ENCODE peak calls at places on chromosome 12, in nine cellular contexts. One of them, this sample, is unnamed.

GRCh38 chr12:38761111-38761510 is 144.3 kb downstream of the CPNE8 start:
- DNase-seq in A549: no peak
- DNase-seq in astrocyte of the spinal cord: no peak
- DNase-seq in heart left ventricle: no peak
- DNase-seq in osteoblast: no peak
- DNase-seq in colonic mucosa: no peak
- DNase-seq in OCI-LY7: no peak
- DNase-seq in bronchial epithelial cell: peak
- DNase-seq in Caco-2: no peak
- DNase-seq in this sample: no peak

GRCh38 chr12:111304642-111305071 is 64.2 kb downstream of the PHETA1 start:
- DNase-seq in A549: peak
- DNase-seq in astrocyte of the spinal cord: peak
- DNase-seq in heart left ventricle: no peak
- DNase-seq in osteoblast: peak
- DNase-seq in colonic mucosa: no peak
- DNase-seq in OCI-LY7: peak
- DNase-seq in bronchial epithelial cell: no peak
- DNase-seq in Caco-2: no peak
- DNase-seq in this sample: no peak

GRCh38 chr12:5309654-5310053 is 122.3 kb upstream of the NTF3 start:
- DNase-seq in A549: no peak
- DNase-seq in astrocyte of the spinal cord: no peak
- DNase-seq in heart left ventricle: no peak
- DNase-seq in osteoblast: no peak
- DNase-seq in colonic mucosa: no peak
- DNase-seq in OCI-LY7: no peak
- DNase-seq in bronchial epithelial cell: no peak
- DNase-seq in Caco-2: no peak
- DNase-seq in this sample: no peak

GRCh38 chr12:32671930-32672785 is 6.9 kb upstream of the DNM1L start:
- DNase-seq in A549: peak
- DNase-seq in astrocyte of the spinal cord: peak
- DNase-seq in heart left ventricle: peak
- DNase-seq in osteoblast: peak
- DNase-seq in colonic mucosa: peak
- DNase-seq in OCI-LY7: peak
- DNase-seq in bronchial epithelial cell: peak
- DNase-seq in Caco-2: peak
- DNase-seq in this sample: peak

GRCh38 chr12:118164798-118165486 is 29.0 kb downstream of the PEBP1 start:
- DNase-seq in A549: peak
- DNase-seq in astrocyte of the spinal cord: peak
- DNase-seq in heart left ventricle: peak
- DNase-seq in osteoblast: peak
- DNase-seq in colonic mucosa: no peak
- DNase-seq in OCI-LY7: peak
- DNase-seq in bronchial epithelial cell: peak
- DNase-seq in Caco-2: no peak
- DNase-seq in this sample: peak

GRCh38 chr12:69101505-69101904 is 137.9 kb upstream of the CPSF6 start:
- DNase-seq in A549: peak
- DNase-seq in astrocyte of the spinal cord: peak
- DNase-seq in heart left ventricle: no peak
- DNase-seq in osteoblast: no peak
- DNase-seq in colonic mucosa: no peak
- DNase-seq in OCI-LY7: no peak
- DNase-seq in bronchial epithelial cell: no peak
- DNase-seq in Caco-2: no peak
- DNase-seq in this sample: peak

GRCh38 chr12:77062846-77063461 is 2.4 kb downstream of the E2F7 start:
- DNase-seq in A549: no peak
- DNase-seq in astrocyte of the spinal cord: peak
- DNase-seq in heart left ventricle: peak
- DNase-seq in osteoblast: peak
- DNase-seq in colonic mucosa: no peak
- DNase-seq in OCI-LY7: no peak
- DNase-seq in bronchial epithelial cell: peak
- DNase-seq in Caco-2: no peak
- DNase-seq in this sample: peak

GRCh38 chr12:17139926-17140325 is 534.0 kb upstream of the LMO3 start:
- DNase-seq in A549: no peak
- DNase-seq in astrocyte of the spinal cord: no peak
- DNase-seq in heart left ventricle: no peak
- DNase-seq in osteoblast: no peak
- DNase-seq in colonic mucosa: no peak
- DNase-seq in OCI-LY7: no peak
- DNase-seq in bronchial epithelial cell: no peak
- DNase-seq in Caco-2: peak
- DNase-seq in this sample: no peak

GRCh38 chr12:70645494-70646317 is 8.5 kb upstream of the PTPRB start:
- DNase-seq in A549: peak
- DNase-seq in astrocyte of the spinal cord: peak
- DNase-seq in heart left ventricle: peak
- DNase-seq in osteoblast: no peak
- DNase-seq in colonic mucosa: peak
- DNase-seq in OCI-LY7: no peak
- DNase-seq in bronchial epithelial cell: peak
- DNase-seq in Caco-2: peak
- DNase-seq in this sample: peak

GRCh38 chr12:78721906-78722305 is 142.7 kb upstream of the SYT1 start:
- DNase-seq in A549: no peak
- DNase-seq in astrocyte of the spinal cord: no peak
- DNase-seq in heart left ventricle: no peak
- DNase-seq in osteoblast: no peak
- DNase-seq in colonic mucosa: no peak
- DNase-seq in OCI-LY7: no peak
- DNase-seq in bronchial epithelial cell: no peak
- DNase-seq in Caco-2: no peak
- DNase-seq in this sample: no peak

GRCh38 chr12:112961074-112961473 is 17.2 kb upstream of the OAS2 start:
- DNase-seq in A549: no peak
- DNase-seq in astrocyte of the spinal cord: no peak
- DNase-seq in heart left ventricle: no peak
- DNase-seq in osteoblast: no peak
- DNase-seq in colonic mucosa: no peak
- DNase-seq in OCI-LY7: peak
- DNase-seq in bronchial epithelial cell: no peak
- DNase-seq in Caco-2: no peak
- DNase-seq in this sample: no peak

GRCh38 chr12:77032406-77032805 is 33.0 kb downstream of the E2F7 start:
- DNase-seq in A549: no peak
- DNase-seq in astrocyte of the spinal cord: peak
- DNase-seq in heart left ventricle: no peak
- DNase-seq in osteoblast: peak
- DNase-seq in colonic mucosa: no peak
- DNase-seq in OCI-LY7: no peak
- DNase-seq in bronchial epithelial cell: peak
- DNase-seq in Caco-2: no peak
- DNase-seq in this sample: peak

GRCh38 chr12:3170423-3171194 is 93.4 kb downstream of the TSPAN9 start:
- DNase-seq in A549: peak
- DNase-seq in astrocyte of the spinal cord: peak
- DNase-seq in heart left ventricle: no peak
- DNase-seq in osteoblast: peak
- DNase-seq in colonic mucosa: no peak
- DNase-seq in OCI-LY7: no peak
- DNase-seq in bronchial epithelial cell: peak
- DNase-seq in Caco-2: no peak
- DNase-seq in this sample: peak

GRCh38 chr12:96248532-96248931 is 54.4 kb downstream of the ELK3 start:
- DNase-seq in A549: no peak
- DNase-seq in astrocyte of the spinal cord: no peak
- DNase-seq in heart left ventricle: no peak
- DNase-seq in osteoblast: no peak
- DNase-seq in colonic mucosa: no peak
- DNase-seq in OCI-LY7: no peak
- DNase-seq in bronchial epithelial cell: no peak
- DNase-seq in Caco-2: no peak
- DNase-seq in this sample: no peak

GRCh38 chr12:52371716-52372115 is 4.4 kb upstream of the KRT85 start:
- DNase-seq in A549: no peak
- DNase-seq in astrocyte of the spinal cord: no peak
- DNase-seq in heart left ventricle: no peak
- DNase-seq in osteoblast: peak
- DNase-seq in colonic mucosa: no peak
- DNase-seq in OCI-LY7: no peak
- DNase-seq in bronchial epithelial cell: no peak
- DNase-seq in Caco-2: no peak
- DNase-seq in this sample: no peak

GRCh38 chr12:52370906-52371608 is 3.8 kb upstream of the KRT85 start:
- DNase-seq in A549: no peak
- DNase-seq in astrocyte of the spinal cord: no peak
- DNase-seq in heart left ventricle: peak
- DNase-seq in osteoblast: peak
- DNase-seq in colonic mucosa: peak
- DNase-seq in OCI-LY7: no peak
- DNase-seq in bronchial epithelial cell: no peak
- DNase-seq in Caco-2: no peak
- DNase-seq in this sample: peak

GRCh38 chr12:52369809-52370208 is 2.5 kb upstream of the KRT85 start:
- DNase-seq in A549: no peak
- DNase-seq in astrocyte of the spinal cord: no peak
- DNase-seq in heart left ventricle: no peak
- DNase-seq in osteoblast: peak
- DNase-seq in colonic mucosa: no peak
- DNase-seq in OCI-LY7: no peak
- DNase-seq in bronchial epithelial cell: no peak
- DNase-seq in Caco-2: no peak
- DNase-seq in this sample: no peak

GRCh38 chr12:52369220-52369619 is 1.9 kb upstream of the KRT85 start:
- DNase-seq in A549: no peak
- DNase-seq in astrocyte of the spinal cord: no peak
- DNase-seq in heart left ventricle: no peak
- DNase-seq in osteoblast: peak
- DNase-seq in colonic mucosa: no peak
- DNase-seq in OCI-LY7: no peak
- DNase-seq in bronchial epithelial cell: no peak
- DNase-seq in Caco-2: no peak
- DNase-seq in this sample: no peak

DNA sequence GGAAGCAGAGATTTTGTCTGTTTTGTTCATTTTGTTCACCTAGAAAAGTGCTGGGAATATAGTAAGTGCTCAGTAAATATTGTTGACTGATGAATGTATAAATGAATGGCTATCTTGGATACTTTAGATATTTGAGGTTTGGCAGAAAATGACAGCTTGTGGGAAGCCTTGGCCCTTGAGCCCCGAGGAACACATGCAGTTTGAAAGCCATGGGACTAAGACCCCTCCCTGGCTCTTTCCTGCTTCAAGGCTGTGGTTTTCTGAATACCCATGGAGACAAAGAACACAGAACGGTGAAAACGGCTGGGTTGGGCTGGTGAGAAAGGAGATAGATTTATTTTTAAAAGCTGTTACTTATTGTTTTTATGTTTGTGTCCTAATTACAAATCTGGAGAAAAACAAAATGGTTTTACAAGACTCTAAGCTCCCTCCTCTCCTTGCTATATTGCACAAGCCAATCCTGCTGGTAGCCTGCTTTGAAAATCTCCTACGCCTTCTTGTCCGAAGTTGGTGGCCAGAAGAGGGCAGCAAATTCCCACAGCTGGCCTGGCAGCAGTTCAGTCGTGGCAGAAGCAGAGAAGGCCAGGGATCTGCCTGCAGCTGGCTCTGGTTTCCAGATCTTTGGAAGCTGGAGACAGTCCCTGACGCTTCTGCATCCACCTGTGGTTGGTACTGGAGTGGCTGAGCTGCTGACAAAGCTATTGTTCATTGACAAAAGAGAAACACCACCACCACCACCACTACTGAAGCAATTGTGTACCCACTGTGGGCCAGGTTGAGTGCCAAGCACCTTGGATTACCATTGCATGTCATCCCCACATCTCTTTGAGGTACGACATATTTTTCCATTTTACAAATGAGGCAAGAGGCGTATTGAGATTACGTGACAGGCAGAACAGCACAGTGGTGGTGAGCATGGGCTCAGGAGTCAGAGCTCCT is 5.2 kb upstream of the KRT85 start:
- DNase-seq in A549: peak
- DNase-seq in astrocyte of the spinal cord: peak
- DNase-seq in heart left ventricle: peak
- DNase-seq in osteoblast: peak
- DNase-seq in colonic mucosa: peak
- DNase-seq in OCI-LY7: peak
- DNase-seq in bronchial epithelial cell: peak
- DNase-seq in Caco-2: peak
- DNase-seq in this sample: peak
- TF ChIP-seq CTCF in A549: peak
- TF ChIP-seq CTCF in astrocyte of the spinal cord: peak
- TF ChIP-seq CTCF in heart left ventricle: peak
- TF ChIP-seq CTCF in osteoblast: peak
- TF ChIP-seq CTCF in colonic mucosa: peak
- TF ChIP-seq CTCF in OCI-LY7: peak
- TF ChIP-seq CTCF in bronchial epithelial cell: peak
- TF ChIP-seq CTCF in Caco-2: peak
- TF ChIP-seq CTCF in this sample: peak

GRCh38 chr12:12405882-12406281 is 49.0 kb downstream of the BORCS5 start:
- DNase-seq in A549: peak
- DNase-seq in astrocyte of the spinal cord: no peak
- DNase-seq in heart left ventricle: no peak
- DNase-seq in osteoblast: no peak
- DNase-seq in colonic mucosa: peak
- DNase-seq in OCI-LY7: no peak
- DNase-seq in bronchial epithelial cell: no peak
- DNase-seq in Caco-2: peak
- DNase-seq in this sample: no peak
- H3K4me3 ChIP-seq in A549: no peak
- H3K4me3 ChIP-seq in astrocyte of the spinal cord: no peak
- H3K4me3 ChIP-seq in heart left ventricle: no peak
- H3K4me3 ChIP-seq in osteoblast: no peak
- H3K4me3 ChIP-seq in colonic mucosa: no peak
- H3K4me3 ChIP-seq in OCI-LY7: no peak
- H3K4me3 ChIP-seq in bronchial epithelial cell: no peak
- H3K4me3 ChIP-seq in Caco-2: no peak
- H3K4me3 ChIP-seq in this sample: no peak

GRCh38 chr12:109449845-109450532 is 27.1 kb downstream of the KCTD10 start:
- DNase-seq in A549: peak
- DNase-seq in astrocyte of the spinal cord: no peak
- DNase-seq in heart left ventricle: no peak
- DNase-seq in osteoblast: peak
- DNase-seq in colonic mucosa: peak
- DNase-seq in OCI-LY7: no peak
- DNase-seq in bronchial epithelial cell: no peak
- DNase-seq in Caco-2: no peak
- DNase-seq in this sample: no peak
- TF ChIP-seq CTCF in A549: peak
- TF ChIP-seq CTCF in astrocyte of the spinal cord: peak
- TF ChIP-seq CTCF in heart left ventricle: no peak
- TF ChIP-seq CTCF in osteoblast: no peak
- TF ChIP-seq CTCF in colonic mucosa: no peak
- TF ChIP-seq CTCF in OCI-LY7: peak
- TF ChIP-seq CTCF in bronchial epithelial cell: no peak
- TF ChIP-seq CTCF in Caco-2: no peak
- TF ChIP-seq CTCF in this sample: peak

GRCh38 chr12:51821423-51822260 is 26.9 kb downstream of the FIGNL2 start:
- DNase-seq in A549: no peak
- DNase-seq in astrocyte of the spinal cord: no peak
- DNase-seq in heart left ventricle: no peak
- DNase-seq in osteoblast: peak
- DNase-seq in colonic mucosa: no peak
- DNase-seq in OCI-LY7: no peak
- DNase-seq in bronchial epithelial cell: no peak
- DNase-seq in Caco-2: no peak
- DNase-seq in this sample: no peak
- H3K4me3 ChIP-seq in A549: peak
- H3K4me3 ChIP-seq in astrocyte of the spinal cord: peak
- H3K4me3 ChIP-seq in heart left ventricle: peak
- H3K4me3 ChIP-seq in osteoblast: peak
- H3K4me3 ChIP-seq in colonic mucosa: peak
- H3K4me3 ChIP-seq in OCI-LY7: no peak
- H3K4me3 ChIP-seq in bronchial epithelial cell: peak
- H3K4me3 ChIP-seq in Caco-2: no peak
- H3K4me3 ChIP-seq in this sample: peak

GRCh38 chr12:107317751-107318553 is 224.6 kb upstream of the CRY1 start:
- DNase-seq in A549: peak
- DNase-seq in astrocyte of the spinal cord: peak
- DNase-seq in heart left ventricle: peak
- DNase-seq in osteoblast: peak
- DNase-seq in colonic mucosa: peak
- DNase-seq in OCI-LY7: no peak
- DNase-seq in bronchial epithelial cell: peak
- DNase-seq in Caco-2: peak
- DNase-seq in this sample: peak
- TF ChIP-seq CTCF in A549: peak
- TF ChIP-seq CTCF in astrocyte of the spinal cord: peak
- TF ChIP-seq CTCF in heart left ventricle: no peak
- TF ChIP-seq CTCF in osteoblast: no peak
- TF ChIP-seq CTCF in colonic mucosa: peak
- TF ChIP-seq CTCF in OCI-LY7: no peak
- TF ChIP-seq CTCF in bronchial epithelial cell: peak
- TF ChIP-seq CTCF in Caco-2: peak
- TF ChIP-seq CTCF in this sample: no peak